ENCODE peak calls at places on chromosomes 2 and 18, in nine cellular contexts. D is stomach, L is esophagus muscularis mucosa, E is GM13977, Y is thyroid gland, S is fibroblast of mammary gland, Z is MCF 10A, A is GM12865, U is AG09319. H is an unnamed sample.

GRCh38 chr18:11660691-11661090 is 28.4 kb upstream of the GNAL start:
- DNase-seq in Z (no peak), E (no peak), U (no peak), D (no peak), S (no peak), L (peak), A (no peak), Y (no peak), H (no peak)

GRCh38 chr2:60510713-60511112 is 42.7 kb downstream of the BCL11A start:
- DNase-seq in E (no peak), L (no peak), D (no peak), Z (no peak), Y (no peak), A (no peak), S (no peak), U (no peak), H (no peak)

GRCh38 chr18:11857177-11857887 is 6.1 kb downstream of the CHMP1B start:
- DNase-seq in E (no peak), A (no peak), S (peak), U (peak), Z (peak), D (peak), Y (peak), L (no peak), H (no peak)

GRCh38 chr18:11320981-11321380 is 171.6 kb upstream of the PIEZO2 start:
- DNase-seq in A (peak), U (no peak), Y (no peak), L (no peak), S (peak), E (no peak), Z (peak), D (no peak), H (no peak)

GRCh38 chr2:240899468-240899865 is 3.5 kb upstream of the MAB21L4 start:
- DNase-seq in U (no peak), Y (no peak), A (no peak), S (no peak), L (no peak), D (no peak), E (no peak), Z (no peak), H (no peak)

GRCh38 chr2:54669677-54670484 is 53.6 kb upstream of the EML6 start:
- DNase-seq in A (no peak), U (no peak), S (peak), Z (peak), L (no peak), Y (no peak), D (no peak), E (no peak), H (no peak)

GRCh38 chr2:139271149-139271548 is 491.0 kb upstream of the NXPH2 start:
- DNase-seq in Y (no peak), L (no peak), Z (no peak), A (no peak), E (no peak), S (no peak), D (no peak), U (no peak), H (no peak)

GRCh38 chr2:65212115-65212514 is 15.5 kb upstream of the ACTR2 start:
- DNase-seq in Z (no peak), D (no peak), A (no peak), S (no peak), Y (no peak), L (no peak), U (no peak), E (no peak), H (no peak)

GRCh38 chr18:78564030-78564429 is 415.6 kb upstream of the SALL3 start:
- DNase-seq in E (no peak), U (no peak), Z (no peak), A (no peak), D (no peak), L (no peak), Y (no peak), S (no peak), H (no peak)

GRCh38 chr2:178345951-178346350 is 105.0 kb downstream of the PRKRA start:
- DNase-seq in E (no peak), Z (no peak), S (peak), Y (no peak), L (no peak), A (no peak), D (no peak), U (no peak), H (no peak)

GRCh38 chr2:219911541-219911940 is 284.1 kb downstream of the SLC4A3 start:
- DNase-seq in S (no peak), Z (no peak), Y (no peak), E (no peak), D (no peak), U (no peak), A (no peak), L (no peak), H (no peak)

GRCh38 chr18:69250305-69251151 is 150.2 kb upstream of the DOK6 start:
- DNase-seq in Y (no peak), L (no peak), A (peak), S (peak), U (peak), D (no peak), Z (peak), E (no peak), H (no peak)

GRCh38 chr18:7157760-7158159 is 40.2 kb upstream of the LAMA1 start:
- DNase-seq in D (no peak), U (no peak), Y (no peak), A (no peak), S (no peak), Z (no peak), E (no peak), L (no peak), H (no peak)

GRCh38 chr2:239344857-239345216 is 56.0 kb downstream of the HDAC4 start:
- DNase-seq in Y (peak), D (peak), L (no peak), E (no peak), Z (no peak), U (no peak), A (no peak), S (no peak), H (no peak)

GRCh38 chr2:239002591-239002959 is 154.7 kb downstream of the TWIST2 start:
- DNase-seq in Z (no peak), S (no peak), Y (no peak), L (no peak), U (no peak), E (no peak), A (no peak), D (no peak), H (no peak)

GRCh38 chr2:43049836-43050796 is 176.3 kb downstream of the ZFP36L2 start:
- DNase-seq in Z (peak), U (no peak), L (no peak), S (no peak), D (no peak), Y (no peak), A (no peak), E (no peak), H (no peak)

GRCh38 chr2:36572054-36572751 is 25.8 kb downstream of the FEZ2 start:
- DNase-seq in A (no peak), Y (no peak), E (no peak), U (no peak), S (no peak), L (no peak), Z (no peak), D (no peak), H (no peak)

GRCh38 chr2:8391584-8391983 is 290.3 kb upstream of the ID2 start:
- DNase-seq in S (no peak), Y (no peak), L (peak), Z (no peak), D (no peak), U (no peak), E (no peak), A (no peak), H (no peak)

GRCh38 chr2:176500921-176501320 is 231.7 kb downstream of the MTX2 start:
- DNase-seq in S (peak), E (no peak), U (peak), A (no peak), D (no peak), Y (no peak), L (no peak), Z (no peak), H (no peak)

GRCh38 chr18:76479351-76480238 is 15.4 kb downstream of the ZNF516 start:
- DNase-seq in E (no peak), U (no peak), S (no peak), A (no peak), D (no peak), Z (no peak), L (peak), Y (no peak), H (no peak)

GRCh38 chr2:183495589-183496267 is 371.5 kb downstream of the NUP35 start:
- DNase-seq in D (no peak), Y (no peak), Z (no peak), A (peak), L (no peak), E (peak), S (no peak), U (no peak), H (peak)

GRCh38 chr2:133553838-133554408 is 14.3 kb downstream of the NCKAP5 start:
- DNase-seq in Z (no peak), U (no peak), D (no peak), L (no peak), A (no peak), E (no peak), S (no peak), Y (no peak), H (no peak)

GRCh38 chr2:219560037-219560892 is 11.1 kb downstream of the OBSL1 start:
- DNase-seq in D (no peak), E (peak), U (no peak), L (no peak), S (no peak), Y (no peak), Z (no peak), A (no peak), H (peak)

GRCh38 chr2:137155351-137156104 is 390.2 kb downstream of the THSD7B start:
- DNase-seq in A (no peak), E (no peak), S (peak), D (no peak), Y (no peak), Z (peak), L (no peak), U (no peak), H (no peak)

GRCh38 chr2:61727746-61728145 is 126.1 kb downstream of the FAM161A start:
- DNase-seq in Z (peak), S (no peak), A (peak), U (no peak), L (no peak), E (peak), Y (no peak), D (no peak), H (no peak)
- TF ChIP-seq CTCF in Z (no peak), S (no peak), A (no peak), U (no peak), L (no peak), E (no peak), Y (no peak), D (no peak), H (no peak)

GRCh38 chr18:42053188-42053781 is 98.3 kb downstream of the PIK3C3 start:
- DNase-seq in D (peak), Y (peak), E (peak), S (peak), A (peak), U (no peak), Z (peak), L (no peak), H (peak)

GRCh38 chr18:42051411-42051810 is 96.4 kb downstream of the PIK3C3 start:
- DNase-seq in E (no peak), Z (no peak), U (no peak), A (no peak), Y (no peak), L (no peak), S (no peak), D (no peak), H (no peak)

GRCh38 chr18:42047721-42048120 is 92.7 kb downstream of the PIK3C3 start:
- DNase-seq in E (no peak), Y (no peak), L (no peak), A (no peak), S (peak), U (no peak), Z (no peak), D (no peak), H (no peak)

GRCh38 chr18:42048150-42048549 is 93.1 kb downstream of the PIK3C3 start:
- DNase-seq in Z (peak), D (no peak), A (no peak), E (no peak), L (no peak), S (peak), U (peak), Y (no peak), H (no peak)

DNA sequence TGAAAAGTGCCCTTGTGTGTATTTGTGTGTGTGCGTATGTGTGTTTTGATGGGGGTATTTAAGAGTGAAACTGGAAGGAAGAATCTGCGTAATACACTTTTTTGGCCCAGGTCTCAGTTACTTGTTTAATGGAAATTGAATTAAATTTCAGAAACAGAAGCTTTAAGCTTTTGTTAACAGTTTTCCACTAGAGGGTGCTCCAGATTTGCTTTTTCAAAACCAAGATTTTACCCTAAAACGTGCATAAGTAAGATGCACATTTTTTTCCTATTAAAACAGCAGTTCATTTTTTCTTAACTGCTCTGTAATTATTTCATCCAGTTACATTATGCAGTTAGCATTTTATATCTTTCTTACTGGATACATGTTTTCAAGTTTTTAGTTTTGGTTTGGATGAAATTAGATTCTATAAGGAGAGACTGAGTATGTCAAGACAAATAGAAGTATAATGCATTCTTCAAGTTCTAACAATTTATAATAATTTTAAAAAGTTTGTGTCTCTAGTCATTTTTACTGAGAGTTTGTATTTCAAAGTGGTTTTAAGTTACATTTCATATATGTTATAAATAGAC is 97.2 kb downstream of the PIK3C3 start:
- DNase-seq in Y (no peak), U (no peak), L (no peak), E (no peak), A (no peak), Z (no peak), S (peak), D (no peak), H (no peak)
- TF ChIP-seq CTCF in Y (peak), U (peak), L (peak), E (peak), A (no peak), Z (peak), S (peak), D (no peak), H (peak)

GRCh38 chr2:10359246-10359645 is 56.5 kb downstream of the HPCAL1 start:
- DNase-seq in D (no peak), A (no peak), S (no peak), L (no peak), E (no peak), Z (no peak), U (no peak), Y (no peak), H (no peak)
- TF ChIP-seq CTCF in D (no peak), A (no peak), S (no peak), L (no peak), E (no peak), Z (no peak), U (no peak), Y (no peak), H (no peak)

GRCh38 chr2:237791977-237792727 is 6.4 kb upstream of the RBM44 start:
- DNase-seq in S (peak), E (no peak), L (peak), Y (no peak), A (no peak), D (no peak), U (no peak), Z (peak), H (no peak)
- TF ChIP-seq CTCF in S (peak), E (no peak), L (no peak), Y (no peak), A (no peak), D (no peak), U (peak), Z (no peak), H (no peak)

DNA sequence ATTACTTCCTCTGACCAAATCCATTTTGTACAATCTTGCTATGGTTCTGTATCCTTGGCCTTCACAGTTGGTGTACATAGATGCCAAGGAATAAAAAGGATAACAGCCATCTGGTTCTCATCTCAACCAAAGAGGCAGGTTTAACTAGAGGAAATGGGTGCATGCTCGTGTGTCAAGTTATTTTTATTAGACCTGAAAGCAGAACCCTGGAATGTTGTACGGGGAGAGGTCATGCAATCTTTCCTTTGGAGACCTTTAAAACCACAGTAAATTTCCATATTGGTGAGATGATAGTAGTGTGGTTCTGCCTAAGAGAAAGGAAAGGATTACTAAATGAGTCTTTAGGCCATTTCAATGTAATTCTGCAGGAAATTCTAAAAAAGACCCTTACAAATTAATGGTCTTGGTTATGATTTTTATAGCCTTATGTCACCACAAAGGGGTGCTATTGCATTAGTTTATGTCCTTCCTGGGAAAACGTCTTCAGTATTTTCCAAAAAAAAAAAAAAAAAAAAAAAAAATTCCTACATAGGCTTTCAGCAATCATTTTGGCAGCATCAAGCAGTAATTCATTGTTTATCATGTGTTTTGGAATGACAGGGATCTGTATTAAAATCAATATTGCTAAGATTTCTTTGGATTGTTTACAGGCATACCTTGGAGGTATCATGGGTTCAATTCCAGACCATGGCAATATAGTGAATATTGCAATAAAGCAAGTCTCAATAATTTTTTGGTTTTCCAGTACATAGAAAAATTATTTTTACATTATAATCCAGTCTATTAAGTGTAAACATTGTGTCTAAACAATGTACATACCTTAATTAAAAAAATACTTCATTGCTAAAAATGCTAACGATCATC is 270.8 kb downstream of the NYAP2 start:
- DNase-seq in S (peak), A (no peak), L (no peak), Z (peak), E (no peak), Y (no peak), D (no peak), U (peak), H (no peak)
- TF ChIP-seq CTCF in S (peak), A (no peak), L (peak), Z (peak), E (no peak), Y (peak), D (no peak), U (peak), H (no peak)

DNA sequence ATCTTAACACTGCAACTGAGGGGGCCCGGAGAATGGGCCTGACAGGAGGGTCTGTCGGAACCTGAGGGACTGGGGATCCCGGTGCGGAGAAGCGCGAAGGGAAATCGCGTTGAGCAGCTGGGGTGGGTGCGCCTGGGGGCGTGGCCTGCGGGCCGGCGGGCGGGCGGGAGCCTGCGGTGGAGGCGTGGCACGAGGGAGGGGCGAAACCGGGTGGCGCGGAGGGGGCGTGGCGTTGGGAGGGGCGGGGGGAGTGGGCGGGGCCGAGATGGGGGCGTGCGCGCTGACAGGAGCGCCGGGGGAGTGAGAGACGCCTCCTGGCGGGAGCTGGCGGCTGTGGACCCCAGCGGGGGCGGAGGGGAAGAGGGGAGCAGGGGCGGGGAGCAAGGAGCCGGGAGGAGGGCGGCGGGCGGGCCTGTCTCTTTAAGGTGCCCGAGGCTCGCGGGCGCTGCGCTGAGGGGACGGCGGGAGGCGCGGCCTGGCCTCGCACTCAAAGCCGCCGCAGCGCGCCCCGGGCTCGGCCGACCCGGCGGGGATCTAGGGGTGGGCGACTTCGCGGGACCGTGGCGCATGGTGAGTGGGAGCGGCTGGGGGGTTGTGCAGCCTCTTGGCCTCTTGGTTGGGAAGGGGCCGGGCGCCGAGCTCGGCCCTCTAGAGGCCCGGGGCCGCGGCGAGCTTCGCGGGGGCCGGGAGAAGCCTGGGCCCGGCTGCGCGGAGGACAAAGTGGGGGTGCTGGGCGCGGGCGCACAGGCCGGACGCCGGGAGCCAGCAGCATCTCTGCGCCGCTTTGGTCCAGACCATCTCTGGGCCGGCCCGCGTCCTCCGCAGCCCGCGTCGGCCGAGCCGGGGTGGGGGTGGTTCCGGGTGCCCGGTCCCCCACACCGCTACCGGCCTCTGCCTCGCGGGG is at the start of gene TWSG1:
- DNase-seq in Y (peak), Z (peak), D (peak), U (peak), E (peak), S (peak), A (peak), L (peak), H (peak)
- TF ChIP-seq CTCF in Y (peak), Z (peak), D (no peak), U (peak), E (peak), S (no peak), A (peak), L (peak), H (peak)

DNA sequence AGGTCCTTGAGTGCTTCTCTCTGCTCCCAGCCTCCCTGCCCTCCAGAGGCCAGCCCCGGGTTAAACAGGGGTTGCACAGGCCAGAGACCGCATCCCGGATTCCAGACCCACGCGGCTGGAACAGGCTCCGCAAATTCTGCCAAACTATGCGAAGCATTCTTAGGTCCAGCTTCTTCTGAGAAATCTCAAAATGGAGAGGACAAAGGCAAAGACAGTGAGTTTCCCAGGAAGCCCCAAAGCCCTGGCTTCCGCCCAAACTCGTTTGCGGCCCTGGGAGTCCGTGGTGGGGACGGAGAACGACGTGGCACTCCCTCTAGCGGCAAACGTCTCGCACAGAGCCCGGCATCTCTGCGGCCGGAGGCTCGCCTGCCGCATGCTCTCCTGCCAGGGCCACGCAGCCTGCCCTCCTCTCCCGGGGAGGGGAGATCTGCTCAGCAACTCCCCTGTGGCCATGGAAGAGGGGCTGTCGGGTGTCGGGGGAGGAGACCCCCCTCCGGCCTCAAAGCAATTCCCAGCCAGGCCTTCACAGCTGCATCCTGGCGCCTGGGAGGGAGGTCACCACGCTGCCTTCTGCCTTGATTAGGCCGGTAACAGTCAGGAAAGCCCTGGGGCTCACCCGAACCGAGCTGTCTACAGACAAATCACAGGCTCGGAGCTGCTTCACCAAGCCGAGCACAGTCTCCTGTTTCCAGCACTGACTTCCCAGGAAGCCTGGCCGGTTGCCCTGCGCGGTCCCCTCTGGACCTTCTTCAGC is 33.4 kb upstream of the KLHL29 start:
- DNase-seq in Y (peak), L (no peak), S (peak), U (peak), Z (peak), E (peak), D (peak), A (peak), H (peak)
- TF ChIP-seq CTCF in Y (peak), L (peak), S (peak), U (peak), Z (peak), E (peak), D (peak), A (peak), H (peak)

H was measured in GM13976.